ENCODE peak calls at places on chromosomes 2 and 18, in five cellular contexts. R, G, P, B and T are unnamed samples.
A peak's percentile ranks its signal among the peaks of the same experiment; 100 is the strongest.

GRCh38 chr18:11309172-11309571 is 159.8 kb upstream of the PIEZO2 start:
- DNase-seq in B (no peak), R (no peak), G (no peak), P (no peak), T (no peak)

GRCh38 chr2:61993422-61994024 is 88.0 kb downstream of the COMMD1 start:
- DNase-seq in R (peak; percentile 65), G (peak; percentile 41), B (peak; percentile 25), P (no peak), T (no peak)

GRCh38 chr18:45910405-45911023 is 56.6 kb downstream of the EPG5 start:
- DNase-seq in R (peak; percentile 77), P (no peak), G (peak; percentile 26), B (peak; percentile 18), T (peak; percentile 27)

GRCh38 chr2:222730346-222731065 is 59.0 kb downstream of the MOGAT1 start:
- DNase-seq in B (no peak), R (peak; percentile 35), G (no peak), P (no peak), T (no peak)

GRCh38 chr2:195596840-195597239 is 60.2 kb upstream of the SLC39A10 start:
- DNase-seq in G (no peak), B (no peak), R (no peak), P (no peak), T (no peak)

GRCh38 chr2:100563407-100564247 is 834 bp downstream of the PDCL3 start:
- DNase-seq in R (no peak), P (peak; percentile 31), B (no peak), G (no peak), T (peak; percentile 27)

GRCh38 chr18:22465859-22466602 is 48.3 kb upstream of the CTAGE1 start:
- DNase-seq in B (peak; percentile 23), P (no peak), R (no peak), G (peak; percentile 98), T (peak; percentile 1)

GRCh38 chr2:105449083-105449482 is 50.2 kb upstream of the FHL2 start:
- DNase-seq in P (no peak), R (no peak), B (no peak), G (no peak), T (peak; percentile 33)

GRCh38 chr2:156350374-156351142 is 18.0 kb upstream of the NR4A2 start:
- DNase-seq in R (no peak), B (no peak), G (no peak), P (no peak), T (no peak)

GRCh38 chr2:149562304-149562703 is 25.3 kb downstream of the MMADHC start:
- DNase-seq in B (no peak), G (peak; percentile 29), P (no peak), R (no peak), T (no peak)

GRCh38 chr2:24204505-24204904 is 29.7 kb downstream of the FAM228A start:
- DNase-seq in P (no peak), R (no peak), G (no peak), B (no peak), T (no peak)

GRCh38 chr2:37886745-37887144 is 38.3 kb upstream of the RMDN2 start:
- DNase-seq in P (no peak), B (no peak), R (no peak), G (peak; percentile 99), T (no peak)

GRCh38 chr18:78246588-78246987 is 733.0 kb upstream of the SALL3 start:
- DNase-seq in R (no peak), G (no peak), P (no peak), B (no peak), T (no peak)

GRCh38 chr2:175871331-175871730 is 130.7 kb downstream of the LNPK start:
- DNase-seq in P (no peak), B (no peak), R (no peak), G (peak; percentile 45), T (no peak)

GRCh38 chr18:39752351-39752750 is 2186.8 kb upstream of the CELF4 start:
- DNase-seq in P (no peak), G (no peak), B (no peak), R (no peak), T (no peak)

GRCh38 chr2:95034221-95034620 is 8.7 kb downstream of the MAL start:
- DNase-seq in G (peak; percentile 8), B (no peak), P (no peak), R (no peak), T (no peak)

GRCh38 chr2:19848952-19849351 is 52.8 kb downstream of the TTC32 start:
- DNase-seq in P (no peak), R (no peak), B (no peak), G (no peak), T (no peak)

GRCh38 chr18:64019922-64020756 is 50.3 kb downstream of the SERPINB8 start:
- DNase-seq in B (no peak), G (no peak), P (no peak), R (no peak), T (no peak)

GRCh38 chr2:168835961-168836360 is 33.5 kb downstream of the NOSTRIN start:
- DNase-seq in G (no peak), R (no peak), B (no peak), P (no peak), T (no peak)

GRCh38 chr2:199070550-199070949 is 387.2 kb downstream of the SATB2 start:
- DNase-seq in P (no peak), R (no peak), B (no peak), G (no peak), T (no peak)

GRCh38 chr2:188787002-188787660 is 187.0 kb upstream of the COL3A1 start:
- DNase-seq in P (no peak), G (peak; percentile 93), R (no peak), B (no peak), T (no peak)

GRCh38 chr18:59085797-59086196 is 53.9 kb upstream of the SEC11C start:
- DNase-seq in B (no peak), G (peak; percentile 79), R (no peak), P (no peak), T (no peak)

GRCh38 chr2:65061146-65061909 is 5.1 kb downstream of the CEP68 start:
- DNase-seq in G (no peak), P (no peak), R (no peak), B (no peak), T (no peak)

GRCh38 chr18:79567481-79568147 is 112.0 kb upstream of the CTDP1 start:
- DNase-seq in P (no peak), R (no peak), G (peak; percentile 98), B (no peak), T (peak; percentile 89)

GRCh38 chr2:12723741-12724463 is 7.2 kb downstream of the TRIB2 start:
- DNase-seq in B (no peak), G (peak; percentile 76), P (no peak), R (no peak), T (peak; percentile 32)

GRCh38 chr18:48021273-48021914 is 90.9 kb upstream of the SMAD2 start:
- DNase-seq in B (no peak), P (no peak), G (no peak), R (no peak), T (no peak)

GRCh38 chr2:64393611-64394010 is 60.4 kb upstream of the LGALSL start:
- DNase-seq in G (no peak), P (no peak), B (no peak), R (no peak), T (no peak)

GRCh38 chr18:48689548-48689947 is 150.7 kb downstream of the CTIF start:
- DNase-seq in P (no peak), G (no peak), R (no peak), B (no peak), T (no peak)

DNA sequence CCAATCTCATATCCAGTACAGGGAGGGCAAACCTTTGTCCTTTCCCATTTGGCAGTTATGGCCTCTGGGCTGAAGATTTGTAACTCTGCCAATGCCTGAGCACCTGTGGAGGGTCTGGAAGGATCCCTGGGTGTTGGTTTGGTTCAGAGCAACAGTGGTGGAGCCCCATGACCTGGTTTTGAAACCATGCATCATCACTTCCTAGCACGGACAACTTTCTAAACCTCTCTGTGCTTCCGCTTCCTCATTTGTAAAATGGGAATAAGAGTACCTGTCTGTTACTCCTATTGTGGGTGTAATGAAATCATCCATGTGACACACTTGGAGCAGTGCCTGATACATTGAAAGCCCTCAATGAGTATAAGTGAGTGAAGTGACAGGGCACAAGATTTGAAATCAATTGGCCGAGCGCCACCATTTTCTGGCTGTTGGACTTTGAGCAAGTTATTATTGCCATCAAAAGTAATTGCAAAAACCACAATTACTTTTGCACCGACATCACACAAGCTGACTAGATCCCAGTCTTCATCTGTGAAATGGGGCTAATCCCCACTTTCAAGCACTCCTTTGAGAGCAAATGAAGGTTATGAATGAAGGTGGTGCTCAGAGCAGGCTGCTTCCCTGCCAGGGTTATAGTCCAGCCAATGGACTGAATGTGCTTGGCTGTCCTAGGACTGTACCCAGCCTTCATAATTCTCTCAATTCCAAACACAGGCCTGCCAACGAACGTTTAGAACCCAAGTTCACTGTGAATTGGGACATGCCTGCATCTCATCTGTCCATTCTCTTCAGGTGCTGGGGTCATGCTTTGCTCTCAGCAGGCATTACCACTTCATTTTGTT is 28.0 kb upstream of the ICOS start:
- DNase-seq in P (no peak), B (peak; percentile 36), R (no peak), G (no peak), T (no peak)
- H3K27ac ChIP-seq in P (no peak overlapping the region), B (no peak overlapping the region), R (peak overlapping the region; percentile 25), G (peak overlapping the region; percentile 51), T (no peak overlapping the region)

DNA sequence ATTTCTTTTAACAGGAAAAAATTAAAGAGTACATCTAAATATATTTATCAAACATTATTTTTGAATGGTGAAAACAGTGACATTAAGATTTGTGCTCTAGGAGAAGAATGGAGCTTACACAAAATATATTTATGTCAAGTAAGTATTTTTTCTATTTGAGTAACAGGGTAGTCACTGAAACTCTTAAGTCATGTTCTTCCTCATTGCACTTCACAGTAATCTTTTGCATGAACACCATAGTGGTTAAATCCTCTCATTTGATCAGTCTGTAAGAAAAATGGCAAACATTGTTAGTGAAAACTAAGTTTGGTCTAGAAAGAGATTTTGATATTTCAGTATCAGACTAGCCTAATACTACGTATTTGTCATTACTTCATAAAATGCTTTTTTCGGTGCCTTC is 8.1 kb downstream of the GMCL1 start:
- DNase-seq in B (no peak), P (no peak), R (no peak), G (no peak), T (no peak)
- H3K36me3 ChIP-seq in B (peaks cover 22% of the 10 kb centered on the region), P (no peaks in the 10 kb centered on the region), R (peaks cover 41% of the 10 kb centered on the region), G (no peaks in the 10 kb centered on the region), T (peaks cover 31% of the 10 kb centered on the region)

GRCh38 chr2:72953528-72953927 is 36.2 kb downstream of the EMX1 start:
- DNase-seq in R (no peak), G (no peak), B (no peak), P (no peak), T (no peak)

GRCh38 chr2:72952961-72953360 is 35.6 kb downstream of the EMX1 start:
- DNase-seq in G (no peak), R (no peak), P (no peak), B (no peak), T (no peak)

GRCh38 chr2:72954376-72955187 is 37.3 kb downstream of the EMX1 start:
- DNase-seq in B (no peak), R (no peak), G (no peak), P (no peak), T (peak; percentile 99)

GRCh38 chr2:72955188-72956049 is 38.1 kb downstream of the EMX1 start:
- DNase-seq in B (no peak), G (no peak), P (no peak), R (no peak), T (peak; percentile 60)

GRCh38 chr2:72953976-72954375 is 36.7 kb downstream of the EMX1 start:
- DNase-seq in B (no peak), G (no peak), P (no peak), R (peak; percentile 89), T (no peak)
- H3K4me3 ChIP-seq in B (no peak overlapping the region), G (no peak overlapping the region), P (no peak overlapping the region), R (peak overlapping the region; percentile 79), T (peak overlapping the region; percentile 3)

DNA sequence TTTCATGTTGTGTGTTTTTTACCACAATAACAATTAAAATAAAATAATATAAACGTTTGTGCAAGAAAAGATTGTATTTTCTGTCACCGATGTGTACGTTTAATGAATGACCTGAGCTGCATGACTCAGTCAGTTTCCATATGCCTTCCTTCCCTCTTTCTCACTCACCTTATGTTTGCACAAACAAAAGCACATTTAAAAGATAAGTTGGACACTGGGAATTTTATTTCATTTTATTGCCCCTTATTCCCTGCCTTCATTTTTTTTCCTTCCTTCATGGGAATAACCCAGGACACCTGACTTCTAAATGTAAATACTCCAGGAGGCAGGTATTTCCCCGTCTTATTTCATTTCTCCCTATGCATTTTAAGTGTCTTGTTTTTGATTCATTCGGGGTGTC is 143.6 kb upstream of the TTC39C start:
- DNase-seq in P (no peak), R (no peak), B (no peak), G (no peak), T (no peak)
- H3K27ac ChIP-seq in P (no peak overlapping the region), R (no peak overlapping the region), B (no peak overlapping the region), G (no peak overlapping the region), T (no peak overlapping the region)